ENCODE peak calls at places on chromosome 9, in seven cellular contexts. L, A, J, K, D, X and T are unnamed samples.

GRCh38 chr9:81083821-81084512 is 605.4 kb downstream of the TLE1 start:
- DNase-seq in A (no peak), X (peak), L (no peak), J (peak), K (no peak), D (peak), T (no peak)

GRCh38 chr9:99039388-99040182 is 65.3 kb upstream of the TGFBR1 start:
- DNase-seq in K (no peak), A (no peak), J (peak), L (no peak), X (peak), D (peak), T (no peak)

GRCh38 chr9:13896047-13896446 is 417.9 kb downstream of the NFIB start:
- DNase-seq in X (no peak), D (no peak), J (no peak), A (no peak), K (no peak), L (no peak), T (no peak)

GRCh38 chr9:135555910-135556309 is 5.6 kb upstream of the PAEP start:
- DNase-seq in A (no peak), K (no peak), D (no peak), L (no peak), J (no peak), X (no peak), T (no peak)

GRCh38 chr9:132780230-132781007 is 97.7 kb downstream of the AK8 start:
- DNase-seq in J (no peak), X (no peak), D (no peak), K (no peak), L (no peak), A (no peak), T (no peak)

GRCh38 chr9:366620-367019 is 152.0 kb downstream of the DOCK8 start:
- DNase-seq in X (no peak), J (no peak), D (no peak), K (no peak), A (no peak), L (no peak), T (no peak)

GRCh38 chr9:120441446-120442279 is 138.3 kb downstream of the CDK5RAP2 start:
- DNase-seq in K (no peak), X (no peak), J (peak), A (no peak), L (no peak), D (no peak), T (no peak)

GRCh38 chr9:10274156-10274555 is 338.6 kb downstream of the PTPRD start:
- DNase-seq in J (peak), D (no peak), A (no peak), L (no peak), K (no peak), X (no peak), T (no peak)

GRCh38 chr9:135886147-135886981 is 21.0 kb downstream of the CAMSAP1 start:
- DNase-seq in X (no peak), L (no peak), A (no peak), D (no peak), J (no peak), K (no peak), T (no peak)

GRCh38 chr9:14372437-14373318 is 58.7 kb upstream of the NFIB start:
- DNase-seq in K (no peak), A (no peak), L (no peak), X (peak), J (peak), D (peak), T (peak)

GRCh38 chr9:75378036-75378435 is 289.7 kb downstream of the OSTF1 start:
- DNase-seq in X (no peak), A (no peak), L (no peak), J (no peak), D (peak), K (peak), T (no peak)

GRCh38 chr9:134325813-134326753 is at the start of gene RXRA:
- DNase-seq in L (no peak), D (peak), J (peak), A (peak), X (peak), K (peak), T (peak)

GRCh38 chr9:127974769-127975261 is 6.0 kb downstream of the EEIG1 start:
- DNase-seq in L (no peak), A (no peak), D (no peak), J (no peak), K (no peak), X (no peak), T (no peak)

GRCh38 chr9:130707225-130707976 is 13.8 kb downstream of the EXOSC2 start:
- DNase-seq in A (peak), J (peak), X (peak), L (no peak), D (peak), K (peak), T (peak)

GRCh38 chr9:35538361-35539234 is 48.7 kb downstream of the RUSC2 start:
- DNase-seq in X (no peak), A (no peak), D (no peak), J (peak), K (peak), L (no peak), T (no peak)

GRCh38 chr9:110015759-110016158 is 192.2 kb downstream of the C9orf152 start:
- DNase-seq in D (peak), J (peak), K (no peak), X (peak), L (no peak), A (no peak), T (peak)

GRCh38 chr9:90085633-90086032 is 480.8 kb downstream of the GADD45G start:
- DNase-seq in K (no peak), X (no peak), A (no peak), L (no peak), D (no peak), J (no peak), T (no peak)

GRCh38 chr9:136088939-136089696 is 6.0 kb downstream of the NACC2 start:
- DNase-seq in J (no peak), X (no peak), A (no peak), K (peak), D (no peak), L (no peak), T (no peak)

GRCh38 chr9:36486933-36487481 is 85.7 kb upstream of the MELK start:
- DNase-seq in K (peak), X (no peak), D (peak), L (no peak), A (no peak), J (no peak), T (no peak)

GRCh38 chr9:2800385-2801179 is 43.3 kb downstream of the PUM3 start:
- DNase-seq in K (no peak), J (no peak), A (no peak), D (no peak), L (no peak), X (no peak), T (no peak)